ENCODE peak calls at places on chromosomes 12 and 14, in four cellular contexts. Q, A, B and L are unnamed samples.

GRCh38 chr12:127293507-127294310 is 973.3 kb upstream of the TMEM132C start:
- DNase-seq in Q (peak), A (peak), B (peak), L (peak)

GRCh38 chr12:94173660-94174265 is 25.4 kb downstream of the PLXNC1 start:
- DNase-seq in A (no peak), B (no peak), Q (no peak), L (peak)

GRCh38 chr12:71602745-71603577 is 60.7 kb downstream of the ZFC3H1 start:
- DNase-seq in A (no peak), B (no peak), Q (no peak), L (no peak)

GRCh38 chr14:27123162-27123561 is 525.3 kb upstream of the NOVA1 start:
- DNase-seq in B (no peak), A (no peak), Q (no peak), L (no peak)

GRCh38 chr12:106682594-106683234 is 91.8 kb upstream of the RIC8B start:
- DNase-seq in B (no peak), A (no peak), Q (peak), L (peak)

GRCh38 chr12:55250944-55251343 is 6.5 kb downstream of the OR6C74 start:
- DNase-seq in Q (peak), A (no peak), B (no peak), L (no peak)

GRCh38 chr12:53950441-53950781 is 4.3 kb upstream of the HOXC12 start:
- DNase-seq in Q (no peak), B (no peak), A (no peak), L (no peak)

GRCh38 chr12:131195796-131196195 is 242.1 kb downstream of the ADGRD1 start:
- DNase-seq in A (no peak), B (no peak), Q (no peak), L (no peak)

GRCh38 chr14:81343166-81343565 is 57.0 kb downstream of the STON2 start:
- DNase-seq in A (no peak), Q (no peak), B (no peak), L (no peak)

GRCh38 chr14:67599698-67600561 is at the start of gene PIGH:
- DNase-seq in A (peak), B (peak), Q (peak), L (peak)

GRCh38 chr12:8734873-8735381 is 37.1 kb downstream of the RIMKLB start:
- DNase-seq in Q (no peak), B (no peak), A (no peak), L (no peak)

GRCh38 chr14:88252536-88252935 is 70.5 kb downstream of the KCNK10 start:
- DNase-seq in B (no peak), Q (no peak), A (no peak), L (no peak)

GRCh38 chr12:10310926-10311705 is 3.4 kb downstream of the KLRD1 start:
- DNase-seq in A (no peak), B (no peak), Q (no peak), L (no peak)

GRCh38 chr12:68042212-68042699 is 53.0 kb downstream of the IFNG-AS1 start:
- DNase-seq in A (no peak), B (no peak), Q (no peak), L (peak)

GRCh38 chr12:3043406-3043805 is 33.8 kb upstream of the TSPAN9 start:
- DNase-seq in Q (no peak), B (no peak), A (no peak), L (no peak)

GRCh38 chr14:24761141-24761540 is 127.2 kb upstream of the GZMB start:
- DNase-seq in B (no peak), A (no peak), Q (no peak), L (no peak)
- H2BK12ac ChIP-seq in B (no peak), A (no peak), Q (no peak), L (no peak)

GRCh38 chr14:32012571-32012970 is 64.5 kb upstream of the ARHGAP5 start:
- DNase-seq in B (no peak), A (no peak), Q (no peak), L (no peak)

GRCh38 chr14:32013083-32013482 is 64.0 kb upstream of the ARHGAP5 start:
- DNase-seq in B (peak), A (no peak), Q (no peak), L (no peak)

GRCh38 chr14:32017587-32017986 is 59.5 kb upstream of the ARHGAP5 start:
- DNase-seq in Q (no peak), B (no peak), A (no peak), L (no peak)

GRCh38 chr14:32014498-32014897 is 62.6 kb upstream of the ARHGAP5 start:
- DNase-seq in A (no peak), Q (no peak), B (no peak), L (no peak)

DNA sequence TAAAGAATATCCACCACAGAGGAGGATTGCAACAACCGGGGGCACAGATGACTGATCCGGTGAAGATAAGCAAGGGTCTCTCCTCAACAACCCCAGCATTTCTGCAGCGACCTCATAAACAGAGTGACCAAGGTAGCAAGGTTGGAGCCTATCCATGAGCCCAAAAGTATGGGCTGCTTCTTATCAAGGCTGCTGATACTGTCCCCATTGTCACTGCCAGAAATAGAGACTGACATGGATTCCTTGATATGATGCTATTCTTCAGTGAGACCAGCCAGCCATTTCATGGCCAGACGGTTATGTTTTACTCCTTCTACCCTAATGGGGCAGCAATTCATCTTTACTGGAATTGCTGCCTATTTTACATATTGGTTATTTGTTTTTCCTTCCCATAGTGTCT is 61.9 kb upstream of the ARHGAP5 start:
- DNase-seq in A (no peak), B (no peak), Q (no peak), L (no peak)
- H3K4me3 ChIP-seq in A (no peak), B (no peak), Q (no peak), L (no peak)

GRCh38 chr14:21106506-21107359 is 5.9 kb downstream of the TMEM253 start:
- DNase-seq in Q (peak), B (peak), A (no peak), L (peak)

GRCh38 chr14:21106191-21106505 is 5.3 kb downstream of the TMEM253 start:
- DNase-seq in B (no peak), A (no peak), Q (no peak), L (no peak)

GRCh38 chr14:21107360-21107781 is 6.5 kb downstream of the TMEM253 start:
- DNase-seq in Q (no peak), A (no peak), B (no peak), L (peak)

GRCh38 chr14:21109377-21110260 is 8.8 kb downstream of the TMEM253 start:
- DNase-seq in Q (no peak), A (no peak), B (no peak), L (no peak)

GRCh38 chr14:21108791-21109190 is 7.9 kb downstream of the TMEM253 start:
- DNase-seq in Q (no peak), A (no peak), B (no peak), L (no peak)
- H2BK120ac ChIP-seq in Q (no peak), A (no peak), B (no peak), L (no peak)

DNA sequence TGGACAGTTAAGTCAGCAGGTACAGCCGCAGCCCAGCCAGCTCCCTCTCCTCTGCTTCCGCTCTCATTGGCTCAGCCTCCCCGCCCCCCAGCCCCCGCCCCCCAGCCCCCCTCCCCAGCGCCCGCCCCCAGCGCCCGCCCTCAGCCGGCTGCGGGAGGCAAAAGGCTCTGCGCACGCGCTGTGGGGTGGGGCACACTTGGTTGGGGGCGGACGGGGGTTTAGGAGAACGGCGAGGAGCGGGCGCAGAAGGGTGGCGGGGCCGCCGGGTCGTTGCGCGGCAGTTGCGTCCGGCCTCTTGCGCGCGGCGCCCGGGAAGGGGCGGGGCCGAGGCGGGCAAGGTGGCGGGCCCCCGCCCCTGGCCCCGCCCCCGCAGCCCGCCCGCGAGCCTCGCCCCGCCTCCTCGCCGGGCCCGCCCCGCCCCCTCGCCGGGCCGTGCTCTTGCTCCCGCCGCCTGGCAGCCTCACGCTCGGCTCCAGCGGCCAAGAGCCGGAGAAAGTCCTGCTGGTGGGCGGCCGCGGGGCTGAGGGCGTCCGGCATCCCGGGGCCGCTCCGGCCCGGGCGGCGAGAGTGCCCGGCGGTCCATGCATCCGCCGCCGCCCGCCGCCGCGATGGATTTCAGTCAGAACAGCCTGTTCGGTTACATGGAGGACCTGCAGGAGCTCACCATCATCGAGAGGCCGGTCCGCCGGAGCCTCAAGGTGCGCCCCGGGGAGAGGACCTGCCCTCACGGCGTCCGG is at the start of gene PPP4R4:
- DNase-seq in B (peak), A (peak), Q (peak), L (peak)
- H2BK12ac ChIP-seq in B (no peak), A (no peak), Q (no peak), L (no peak)

GRCh38 chr14:24312736-24313507 is 1.6 kb downstream of the LTB4R start:
- DNase-seq in A (no peak), Q (no peak), B (no peak), L (peak)
- H3K4me3 ChIP-seq in A (peak), Q (no peak), B (no peak), L (no peak)